ENCODE peak calls at places on chromosomes 16 and 17, in nine cellular contexts. K is neural progenitor cell, D is ovary, R is uterus, Q is GM10248, B is lower leg skin, U is OCI-LY7, H is body of pancreas, X is cardiac fibroblast. A is an unnamed sample.

GRCh38 chr16:22161999-22162657 is at the start of gene SDR42E2:
- DNase-seq in K (peak; percentile 73), D (no peak), R (no peak), Q (peak; percentile 45), B (no peak), U (no peak), H (peak; percentile 25), X (no peak), A (no peak)

GRCh38 chr16:8919089-8919933 is 37.2 kb downstream of the LITAFD start:
- DNase-seq in K (no peak), D (no peak), R (no peak), Q (no peak), B (peak; percentile 57), U (no peak), H (no peak), X (no peak), A (no peak)

GRCh38 chr16:85124636-85125346 is 12.5 kb upstream of the CIBAR2 start:
- DNase-seq in K (no peak), D (no peak), R (no peak), Q (no peak), B (no peak), U (no peak), H (no peak), X (no peak), A (no peak)

GRCh38 chr16:3650631-3651265 is 3.7 kb upstream of the DNASE1 start:
- DNase-seq in K (no peak), D (no peak), R (no peak), Q (no peak), B (peak; percentile 37), U (no peak), H (no peak), X (no peak), A (no peak)

GRCh38 chr17:60231234-60231633 is 81.5 kb downstream of the CA4 start:
- DNase-seq in K (peak; percentile 4), D (no peak), R (no peak), Q (peak; percentile 29), B (no peak), U (peak; percentile 22), H (no peak), X (peak; percentile 58), A (no peak)

GRCh38 chr16:19136549-19137196 is 22.9 kb downstream of the ITPRIPL2 start:
- DNase-seq in K (no peak), D (no peak), R (no peak), Q (no peak), B (peak; percentile 85), U (no peak), H (peak; percentile 69), X (peak; percentile 17), A (no peak)

GRCh38 chr16:19008245-19008644 is 24.5 kb downstream of the TMC7 start:
- DNase-seq in K (peak; percentile 25), D (no peak), R (no peak), Q (no peak), B (no peak), U (no peak), H (no peak), X (peak; percentile 76), A (peak; percentile 28)

GRCh38 chr17:20935740-20936139 is 107.1 kb downstream of the USP22 start:
- DNase-seq in K (no peak), D (no peak), R (no peak), Q (no peak), B (no peak), U (no peak), H (no peak), X (peak; percentile 81), A (no peak)

GRCh38 chr17:17667231-17667630 is 14.0 kb upstream of the RAI1 start:
- DNase-seq in K (no peak), D (no peak), R (no peak), Q (no peak), B (no peak), U (peak; percentile 48), H (no peak), X (no peak), A (no peak)

GRCh38 chr16:4415538-4416199 is 727 bp downstream of the CORO7 start:
- DNase-seq in K (peak; percentile 46), D (no peak), R (no peak), Q (no peak), B (peak; percentile 91), U (peak; percentile 75), H (peak; percentile 66), X (no peak), A (peak; percentile 25)

GRCh38 chr16:53821957-53822625 is 118.1 kb downstream of the FTO start:
- DNase-seq in K (no peak), D (no peak), R (no peak), Q (no peak), B (no peak), U (no peak), H (no peak), X (peak; percentile 77), A (no peak)

GRCh38 chr17:63919311-63919723 is 678 bp upstream of the GH1 start:
- DNase-seq in K (peak; percentile 75), D (peak; percentile 59), R (peak; percentile 41), Q (peak; percentile 85), B (no peak), U (peak; percentile 88), H (peak; percentile 63), X (peak; percentile 69), A (peak; percentile 79)

GRCh38 chr17:55433029-55433628 is 11.5 kb upstream of the MMD start:
- DNase-seq in K (no peak), D (no peak), R (no peak), Q (no peak), B (no peak), U (no peak), H (peak; percentile 48), X (peak; percentile 49), A (no peak)

GRCh38 chr17:72555052-72555451 is 434.2 kb downstream of the SOX9 start:
- DNase-seq in K (no peak), D (no peak), R (no peak), Q (no peak), B (no peak), U (no peak), H (no peak), X (no peak), A (no peak)

GRCh38 chr17:78510141-78510935 is 66.9 kb downstream of the DNAH17 start:
- DNase-seq in K (no peak), D (no peak), R (no peak), Q (no peak), B (no peak), U (no peak), H (no peak), X (no peak), A (no peak)

GRCh38 chr17:38434178-38434665 is 6.0 kb downstream of the ARHGAP23 start:
- DNase-seq in K (no peak), D (no peak), R (no peak), Q (no peak), B (no peak), U (no peak), H (no peak), X (no peak), A (no peak)
- TF ChIP-seq CTCF in K (no peak), D (no peak), R (no peak), Q (no peak), B (no peak), U (no peak), H (no peak), X (no peak), A (no peak)

DNA sequence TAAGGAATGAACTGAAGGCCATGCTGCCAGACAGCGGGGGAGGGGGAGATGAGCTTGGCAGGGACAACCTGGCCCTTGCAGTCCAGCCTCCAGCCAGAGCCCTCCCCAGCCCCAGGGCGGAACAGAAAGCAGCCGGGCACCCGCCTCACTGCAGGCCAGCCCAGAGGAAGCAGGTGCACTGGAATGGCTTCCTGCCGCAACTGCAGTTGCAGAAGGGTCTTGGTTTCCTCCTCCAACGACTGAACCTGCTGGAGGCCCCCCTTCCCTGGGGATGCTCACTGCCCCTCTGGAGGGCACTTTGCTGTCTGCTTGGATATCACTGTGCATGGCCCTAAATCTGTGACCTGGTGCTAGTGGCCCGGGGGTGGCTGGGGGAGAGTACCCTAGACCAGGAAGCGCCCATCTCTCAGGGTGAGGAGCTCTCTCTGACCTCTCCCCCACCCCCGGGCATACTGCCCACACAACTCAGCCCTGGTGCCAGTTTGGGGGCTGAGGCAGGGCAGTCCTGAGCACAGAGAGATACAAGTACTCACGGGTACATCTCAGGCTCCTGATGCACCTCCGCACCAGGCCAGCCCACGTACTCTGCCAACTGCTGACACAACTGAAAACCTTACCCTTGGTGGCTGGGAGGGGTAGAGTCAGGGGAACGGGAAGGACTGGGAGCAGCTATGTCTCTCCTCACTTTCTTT is 41.1 kb downstream of the MYO18A start:
- DNase-seq in K (no peak), D (no peak), R (peak; percentile 39), Q (no peak), B (no peak), U (peak; percentile 75), H (no peak), X (no peak), A (no peak)
- TF ChIP-seq CTCF in K (no peak), D (no peak), R (no peak), Q (no peak), B (no peak), U (no peak), H (no peak), X (no peak), A (no peak)

GRCh38 chr17:2028737-2029136 is 1.2 kb upstream of the DPH1 start:
- DNase-seq in K (no peak), D (no peak), R (no peak), Q (no peak), B (no peak), U (no peak), H (no peak), X (no peak), A (no peak)

GRCh38 chr17:2029911-2030778 is at the start of gene DPH1:
- DNase-seq in K (peak; percentile 96), D (peak; percentile 90), R (peak; percentile 85), Q (peak; percentile 92), B (peak; percentile 96), U (peak; percentile 92), H (peak; percentile 91), X (peak; percentile 91), A (peak; percentile 86)

GRCh38 chr17:2028234-2028614 is 1.7 kb upstream of the DPH1 start:
- DNase-seq in K (no peak), D (no peak), R (no peak), Q (no peak), B (no peak), U (no peak), H (no peak), X (no peak), A (no peak)

GRCh38 chr17:2033128-2033527 is 3.2 kb downstream of the DPH1 start:
- DNase-seq in K (no peak), D (no peak), R (no peak), Q (no peak), B (no peak), U (no peak), H (no peak), X (no peak), A (no peak)

DNA sequence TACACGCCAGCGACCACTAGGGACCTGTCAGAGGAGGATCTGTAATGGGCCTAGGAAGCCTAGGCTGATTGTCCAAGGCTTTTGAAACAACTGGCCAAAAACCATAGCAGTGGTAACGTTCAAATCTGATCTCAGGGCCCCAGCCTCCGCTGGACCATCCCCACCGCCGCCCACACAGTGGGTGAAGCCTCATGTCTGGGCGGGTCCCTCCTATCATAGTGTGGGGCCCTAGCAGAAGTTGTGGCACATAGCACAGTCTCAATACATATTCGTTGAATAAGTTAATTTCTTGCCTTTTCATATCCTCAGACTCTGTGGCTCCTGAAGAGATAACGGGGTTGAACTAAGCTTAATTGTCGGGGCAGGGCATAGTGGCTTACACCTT is 818 bp downstream of the DPH1 start:
- DNase-seq in K (peak; percentile 92), D (no peak), R (no peak), Q (no peak), B (no peak), U (no peak), H (no peak), X (peak; percentile 92), A (peak; percentile 87)
- TF ChIP-seq CTCF in K (peak; percentile 61), D (no peak), R (no peak), Q (peak; percentile 48), B (no peak), U (peak; percentile 75), H (no peak), X (peak; percentile 65), A (peak; percentile 75)

GRCh38 chr16:29995911-29996772 is at the start of gene INO80E:
- DNase-seq in K (peak; percentile 99), D (peak; percentile 99), R (peak; percentile 97), Q (peak; percentile 100), B (peak; percentile 100), U (peak; percentile 99), H (peak; percentile 98), X (peak; percentile 95), A (peak; percentile 99)
- TF ChIP-seq CTCF in K (no peak), D (no peak), R (peak; percentile 5), Q (no peak), B (no peak), U (no peak), H (no peak), X (no peak), A (no peak)

A was measured in WERI-Rb-1.